ENCODE peak calls at places on chromosomes 5 and 9, in eight cellular contexts. One of them, this sample, is unnamed.

GRCh38 chr9:270657-271237 is 56.1 kb downstream of the DOCK8 start:
- DNase-seq in thyroid gland: no peak
- DNase-seq in fibroblast of pulmonary artery: no peak
- DNase-seq in left ventricle myocardium inferior: no peak
- DNase-seq in epithelial cell of esophagus: no peak
- DNase-seq in cardiac muscle cell: no peak
- DNase-seq in gastrocnemius medialis: no peak
- DNase-seq in tibial nerve: no peak
- DNase-seq in this sample: no peak

GRCh38 chr5:122471752-122472061 is 159.7 kb downstream of the SNCAIP start:
- DNase-seq in thyroid gland: no peak
- DNase-seq in fibroblast of pulmonary artery: no peak
- DNase-seq in left ventricle myocardium inferior: no peak
- DNase-seq in epithelial cell of esophagus: no peak
- DNase-seq in cardiac muscle cell: no peak
- DNase-seq in gastrocnemius medialis: no peak
- DNase-seq in tibial nerve: no peak
- DNase-seq in this sample: no peak

GRCh38 chr5:71778678-71779276 is 59.7 kb downstream of the CARTPT start:
- DNase-seq in thyroid gland: no peak
- DNase-seq in fibroblast of pulmonary artery: peak
- DNase-seq in left ventricle myocardium inferior: no peak
- DNase-seq in epithelial cell of esophagus: peak
- DNase-seq in cardiac muscle cell: peak
- DNase-seq in gastrocnemius medialis: no peak
- DNase-seq in tibial nerve: no peak
- DNase-seq in this sample: no peak

GRCh38 chr9:121840838-121841760 is 189.7 kb downstream of the DAB2IP start:
- DNase-seq in thyroid gland: peak
- DNase-seq in fibroblast of pulmonary artery: no peak
- DNase-seq in left ventricle myocardium inferior: no peak
- DNase-seq in epithelial cell of esophagus: no peak
- DNase-seq in cardiac muscle cell: no peak
- DNase-seq in gastrocnemius medialis: no peak
- DNase-seq in tibial nerve: no peak
- DNase-seq in this sample: no peak

GRCh38 chr5:139422307-139422893 is 16.9 kb downstream of the DNAJC18 start:
- DNase-seq in thyroid gland: peak
- DNase-seq in fibroblast of pulmonary artery: peak
- DNase-seq in left ventricle myocardium inferior: no peak
- DNase-seq in epithelial cell of esophagus: peak
- DNase-seq in cardiac muscle cell: peak
- DNase-seq in gastrocnemius medialis: no peak
- DNase-seq in tibial nerve: no peak
- DNase-seq in this sample: peak

GRCh38 chr5:1536298-1537165 is 12.8 kb upstream of the LPCAT1 start:
- DNase-seq in thyroid gland: no peak
- DNase-seq in fibroblast of pulmonary artery: no peak
- DNase-seq in left ventricle myocardium inferior: no peak
- DNase-seq in epithelial cell of esophagus: peak
- DNase-seq in cardiac muscle cell: peak
- DNase-seq in gastrocnemius medialis: no peak
- DNase-seq in tibial nerve: no peak
- DNase-seq in this sample: no peak

GRCh38 chr5:10579537-10580521 is 16.0 kb downstream of the ANKRD33B start:
- DNase-seq in thyroid gland: no peak
- DNase-seq in fibroblast of pulmonary artery: no peak
- DNase-seq in left ventricle myocardium inferior: no peak
- DNase-seq in epithelial cell of esophagus: no peak
- DNase-seq in cardiac muscle cell: no peak
- DNase-seq in gastrocnemius medialis: no peak
- DNase-seq in tibial nerve: no peak
- DNase-seq in this sample: peak

GRCh38 chr5:82417776-82418607 is 139.8 kb upstream of the RPS23 start:
- DNase-seq in thyroid gland: no peak
- DNase-seq in fibroblast of pulmonary artery: no peak
- DNase-seq in left ventricle myocardium inferior: no peak
- DNase-seq in epithelial cell of esophagus: no peak
- DNase-seq in cardiac muscle cell: no peak
- DNase-seq in gastrocnemius medialis: no peak
- DNase-seq in tibial nerve: no peak
- DNase-seq in this sample: no peak

GRCh38 chr5:2736872-2737271 is 14.6 kb downstream of the IRX2 start:
- DNase-seq in thyroid gland: no peak
- DNase-seq in fibroblast of pulmonary artery: no peak
- DNase-seq in left ventricle myocardium inferior: no peak
- DNase-seq in epithelial cell of esophagus: no peak
- DNase-seq in cardiac muscle cell: no peak
- DNase-seq in gastrocnemius medialis: no peak
- DNase-seq in tibial nerve: no peak
- DNase-seq in this sample: no peak

GRCh38 chr5:112436139-112436538 is 17.1 kb upstream of the EPB41L4A start:
- DNase-seq in thyroid gland: no peak
- DNase-seq in fibroblast of pulmonary artery: no peak
- DNase-seq in left ventricle myocardium inferior: no peak
- DNase-seq in epithelial cell of esophagus: no peak
- DNase-seq in cardiac muscle cell: no peak
- DNase-seq in gastrocnemius medialis: no peak
- DNase-seq in tibial nerve: no peak
- DNase-seq in this sample: no peak

GRCh38 chr9:125085703-125086477 is 57.4 kb downstream of the SCAI start:
- DNase-seq in thyroid gland: no peak
- DNase-seq in fibroblast of pulmonary artery: no peak
- DNase-seq in left ventricle myocardium inferior: no peak
- DNase-seq in epithelial cell of esophagus: no peak
- DNase-seq in cardiac muscle cell: no peak
- DNase-seq in gastrocnemius medialis: no peak
- DNase-seq in tibial nerve: no peak
- DNase-seq in this sample: no peak

GRCh38 chr5:154395407-154396106 is 50.2 kb upstream of the SAP30L start:
- DNase-seq in thyroid gland: peak
- DNase-seq in fibroblast of pulmonary artery: peak
- DNase-seq in left ventricle myocardium inferior: no peak
- DNase-seq in epithelial cell of esophagus: peak
- DNase-seq in cardiac muscle cell: peak
- DNase-seq in gastrocnemius medialis: peak
- DNase-seq in tibial nerve: no peak
- DNase-seq in this sample: no peak

GRCh38 chr5:40841068-40841805 is at the start of gene CARD6:
- DNase-seq in thyroid gland: peak
- DNase-seq in fibroblast of pulmonary artery: peak
- DNase-seq in left ventricle myocardium inferior: no peak
- DNase-seq in epithelial cell of esophagus: peak
- DNase-seq in cardiac muscle cell: peak
- DNase-seq in gastrocnemius medialis: no peak
- DNase-seq in tibial nerve: no peak
- DNase-seq in this sample: no peak

GRCh38 chr9:93992830-93993229 is 37.7 kb upstream of the BARX1 start:
- DNase-seq in thyroid gland: no peak
- DNase-seq in fibroblast of pulmonary artery: no peak
- DNase-seq in left ventricle myocardium inferior: no peak
- DNase-seq in epithelial cell of esophagus: no peak
- DNase-seq in cardiac muscle cell: no peak
- DNase-seq in gastrocnemius medialis: no peak
- DNase-seq in tibial nerve: no peak
- DNase-seq in this sample: no peak

GRCh38 chr5:143446535-143447226 is 43.2 kb upstream of the NR3C1 start:
- DNase-seq in thyroid gland: no peak
- DNase-seq in fibroblast of pulmonary artery: no peak
- DNase-seq in left ventricle myocardium inferior: no peak
- DNase-seq in epithelial cell of esophagus: no peak
- DNase-seq in cardiac muscle cell: no peak
- DNase-seq in gastrocnemius medialis: no peak
- DNase-seq in tibial nerve: no peak
- DNase-seq in this sample: no peak

GRCh38 chr5:136655429-136655828 is 290.1 kb upstream of the TRPC7 start:
- DNase-seq in thyroid gland: no peak
- DNase-seq in fibroblast of pulmonary artery: no peak
- DNase-seq in left ventricle myocardium inferior: no peak
- DNase-seq in epithelial cell of esophagus: peak
- DNase-seq in cardiac muscle cell: no peak
- DNase-seq in gastrocnemius medialis: no peak
- DNase-seq in tibial nerve: no peak
- DNase-seq in this sample: no peak

GRCh38 chr9:127923771-127924170 is 6.8 kb downstream of the PIP5KL1 start:
- DNase-seq in thyroid gland: no peak
- DNase-seq in fibroblast of pulmonary artery: peak
- DNase-seq in left ventricle myocardium inferior: no peak
- DNase-seq in epithelial cell of esophagus: peak
- DNase-seq in cardiac muscle cell: peak
- DNase-seq in gastrocnemius medialis: no peak
- DNase-seq in tibial nerve: no peak
- DNase-seq in this sample: no peak

GRCh38 chr9:100096378-100096916 is 2.4 kb downstream of the ERP44 start:
- DNase-seq in thyroid gland: no peak
- DNase-seq in fibroblast of pulmonary artery: no peak
- DNase-seq in left ventricle myocardium inferior: no peak
- DNase-seq in epithelial cell of esophagus: no peak
- DNase-seq in cardiac muscle cell: no peak
- DNase-seq in gastrocnemius medialis: no peak
- DNase-seq in tibial nerve: no peak
- DNase-seq in this sample: no peak
- H3K4me3 ChIP-seq in thyroid gland: no peak
- H3K4me3 ChIP-seq in fibroblast of pulmonary artery: no peak
- H3K4me3 ChIP-seq in left ventricle myocardium inferior: no peak
- H3K4me3 ChIP-seq in epithelial cell of esophagus: no peak
- H3K4me3 ChIP-seq in cardiac muscle cell: no peak
- H3K4me3 ChIP-seq in gastrocnemius medialis: no peak
- H3K4me3 ChIP-seq in tibial nerve: no peak
- H3K4me3 ChIP-seq in this sample: no peak

GRCh38 chr5:32507738-32508434 is 63.3 kb upstream of the ZFR start:
- DNase-seq in thyroid gland: no peak
- DNase-seq in fibroblast of pulmonary artery: peak
- DNase-seq in left ventricle myocardium inferior: no peak
- DNase-seq in epithelial cell of esophagus: peak
- DNase-seq in cardiac muscle cell: peak
- DNase-seq in gastrocnemius medialis: no peak
- DNase-seq in tibial nerve: no peak
- DNase-seq in this sample: no peak

GRCh38 chr5:32504923-32505596 is 60.5 kb upstream of the ZFR start:
- DNase-seq in thyroid gland: peak
- DNase-seq in fibroblast of pulmonary artery: peak
- DNase-seq in left ventricle myocardium inferior: peak
- DNase-seq in epithelial cell of esophagus: peak
- DNase-seq in cardiac muscle cell: peak
- DNase-seq in gastrocnemius medialis: peak
- DNase-seq in tibial nerve: peak
- DNase-seq in this sample: peak

GRCh38 chr5:32506809-32507208 is 62.3 kb upstream of the ZFR start:
- DNase-seq in thyroid gland: no peak
- DNase-seq in fibroblast of pulmonary artery: peak
- DNase-seq in left ventricle myocardium inferior: no peak
- DNase-seq in epithelial cell of esophagus: peak
- DNase-seq in cardiac muscle cell: peak
- DNase-seq in gastrocnemius medialis: no peak
- DNase-seq in tibial nerve: no peak
- DNase-seq in this sample: no peak

GRCh38 chr5:32505718-32506117 is 61.2 kb upstream of the ZFR start:
- DNase-seq in thyroid gland: no peak
- DNase-seq in fibroblast of pulmonary artery: peak
- DNase-seq in left ventricle myocardium inferior: no peak
- DNase-seq in epithelial cell of esophagus: peak
- DNase-seq in cardiac muscle cell: peak
- DNase-seq in gastrocnemius medialis: peak
- DNase-seq in tibial nerve: no peak
- DNase-seq in this sample: no peak

GRCh38 chr5:32506251-32506661 is 61.7 kb upstream of the ZFR start:
- DNase-seq in thyroid gland: no peak
- DNase-seq in fibroblast of pulmonary artery: peak
- DNase-seq in left ventricle myocardium inferior: peak
- DNase-seq in epithelial cell of esophagus: peak
- DNase-seq in cardiac muscle cell: peak
- DNase-seq in gastrocnemius medialis: no peak
- DNase-seq in tibial nerve: no peak
- DNase-seq in this sample: no peak
- H3K4me3 ChIP-seq in thyroid gland: no peak
- H3K4me3 ChIP-seq in fibroblast of pulmonary artery: no peak
- H3K4me3 ChIP-seq in left ventricle myocardium inferior: no peak
- H3K4me3 ChIP-seq in epithelial cell of esophagus: no peak
- H3K4me3 ChIP-seq in cardiac muscle cell: no peak
- H3K4me3 ChIP-seq in gastrocnemius medialis: no peak
- H3K4me3 ChIP-seq in tibial nerve: no peak
- H3K4me3 ChIP-seq in this sample: peak

GRCh38 chr9:126805546-126806262 is 864 bp downstream of the ZBTB43 start:
- DNase-seq in thyroid gland: peak
- DNase-seq in fibroblast of pulmonary artery: peak
- DNase-seq in left ventricle myocardium inferior: peak
- DNase-seq in epithelial cell of esophagus: peak
- DNase-seq in cardiac muscle cell: peak
- DNase-seq in gastrocnemius medialis: peak
- DNase-seq in tibial nerve: no peak
- DNase-seq in this sample: no peak

GRCh38 chr9:126804696-126805545 is at the start of gene ZBTB43:
- DNase-seq in thyroid gland: peak
- DNase-seq in fibroblast of pulmonary artery: peak
- DNase-seq in left ventricle myocardium inferior: peak
- DNase-seq in epithelial cell of esophagus: peak
- DNase-seq in cardiac muscle cell: peak
- DNase-seq in gastrocnemius medialis: peak
- DNase-seq in tibial nerve: peak
- DNase-seq in this sample: peak

GRCh38 chr9:126806336-126806735 is 1.5 kb downstream of the ZBTB43 start:
- DNase-seq in thyroid gland: no peak
- DNase-seq in fibroblast of pulmonary artery: peak
- DNase-seq in left ventricle myocardium inferior: no peak
- DNase-seq in epithelial cell of esophagus: peak
- DNase-seq in cardiac muscle cell: peak
- DNase-seq in gastrocnemius medialis: no peak
- DNase-seq in tibial nerve: no peak
- DNase-seq in this sample: no peak

GRCh38 chr9:126813072-126813471 is 8.2 kb downstream of the ZBTB43 start:
- DNase-seq in thyroid gland: no peak
- DNase-seq in fibroblast of pulmonary artery: no peak
- DNase-seq in left ventricle myocardium inferior: no peak
- DNase-seq in epithelial cell of esophagus: no peak
- DNase-seq in cardiac muscle cell: no peak
- DNase-seq in gastrocnemius medialis: peak
- DNase-seq in tibial nerve: no peak
- DNase-seq in this sample: no peak

GRCh38 chr9:126809068-126809467 is 4.2 kb downstream of the ZBTB43 start:
- DNase-seq in thyroid gland: no peak
- DNase-seq in fibroblast of pulmonary artery: no peak
- DNase-seq in left ventricle myocardium inferior: no peak
- DNase-seq in epithelial cell of esophagus: peak
- DNase-seq in cardiac muscle cell: peak
- DNase-seq in gastrocnemius medialis: peak
- DNase-seq in tibial nerve: no peak
- DNase-seq in this sample: no peak
- H3K4me3 ChIP-seq in thyroid gland: no peak
- H3K4me3 ChIP-seq in fibroblast of pulmonary artery: no peak
- H3K4me3 ChIP-seq in left ventricle myocardium inferior: peak
- H3K4me3 ChIP-seq in epithelial cell of esophagus: no peak
- H3K4me3 ChIP-seq in cardiac muscle cell: no peak
- H3K4me3 ChIP-seq in gastrocnemius medialis: peak
- H3K4me3 ChIP-seq in tibial nerve: no peak
- H3K4me3 ChIP-seq in this sample: no peak

DNA sequence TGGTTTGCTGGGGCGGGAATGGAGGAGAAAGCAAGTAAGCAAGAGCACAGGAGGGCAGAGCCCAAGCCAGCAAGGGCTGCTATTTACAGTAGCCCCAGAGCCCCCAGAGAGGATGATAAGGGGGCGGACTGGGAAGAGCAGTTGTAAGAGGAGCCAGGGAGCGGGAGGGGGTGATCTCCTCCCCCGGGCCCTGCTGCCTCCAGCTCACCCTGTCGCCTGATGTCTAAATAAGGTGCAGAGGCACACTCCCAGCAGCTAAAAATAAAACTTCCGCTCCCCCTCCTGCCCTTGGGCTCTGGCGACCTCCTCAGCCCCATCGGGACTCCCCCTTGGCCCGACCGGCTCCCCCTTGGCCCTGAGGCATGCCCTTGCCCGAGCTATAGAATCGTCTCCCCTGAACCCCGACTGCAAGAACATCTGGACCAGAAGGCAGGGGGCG is 14.4 kb upstream of the CCDC69 start:
- DNase-seq in thyroid gland: no peak
- DNase-seq in fibroblast of pulmonary artery: no peak
- DNase-seq in left ventricle myocardium inferior: peak
- DNase-seq in epithelial cell of esophagus: no peak
- DNase-seq in cardiac muscle cell: no peak
- DNase-seq in gastrocnemius medialis: peak
- DNase-seq in tibial nerve: no peak
- DNase-seq in this sample: no peak
- H3K4me3 ChIP-seq in thyroid gland: no peak
- H3K4me3 ChIP-seq in fibroblast of pulmonary artery: no peak
- H3K4me3 ChIP-seq in left ventricle myocardium inferior: peak
- H3K4me3 ChIP-seq in epithelial cell of esophagus: no peak
- H3K4me3 ChIP-seq in cardiac muscle cell: no peak
- H3K4me3 ChIP-seq in gastrocnemius medialis: peak
- H3K4me3 ChIP-seq in tibial nerve: no peak
- H3K4me3 ChIP-seq in this sample: no peak

This sample was measured in dorsolateral prefrontal cortex.